ENCODE peak calls at places on chromosomes 2 and 18, in six cellular contexts. One of them, this sample, is unnamed.

GRCh38 chr18:58051765-58052460 is 7.9 kb downstream of the NEDD4L start:
- DNase-seq in fibroblast of lung: peak
- DNase-seq in GM12878: no peak
- DNase-seq in lower lobe of right lung: no peak
- DNase-seq in cardiac muscle cell: no peak
- DNase-seq in A549: no peak
- DNase-seq in this sample: peak

GRCh38 chr2:45910473-45911060 is 259.1 kb downstream of the PRKCE start:
- DNase-seq in lower lobe of right lung: no peak
- DNase-seq in GM12878: no peak
- DNase-seq in fibroblast of lung: no peak
- DNase-seq in A549: no peak
- DNase-seq in cardiac muscle cell: no peak
- DNase-seq in this sample: no peak

GRCh38 chr2:36468463-36469266 is 113.1 kb downstream of the CRIM1 start:
- DNase-seq in lower lobe of right lung: no peak
- DNase-seq in A549: no peak
- DNase-seq in cardiac muscle cell: no peak
- DNase-seq in fibroblast of lung: peak
- DNase-seq in GM12878: no peak
- DNase-seq in this sample: no peak

GRCh38 chr18:63947051-63947790 is 1.9 kb upstream of the HMSD start:
- DNase-seq in fibroblast of lung: no peak
- DNase-seq in cardiac muscle cell: no peak
- DNase-seq in lower lobe of right lung: no peak
- DNase-seq in GM12878: no peak
- DNase-seq in A549: no peak
- DNase-seq in this sample: no peak

GRCh38 chr18:2914185-2914584 is 67.4 kb downstream of the EMILIN2 start:
- DNase-seq in GM12878: no peak
- DNase-seq in A549: no peak
- DNase-seq in fibroblast of lung: no peak
- DNase-seq in lower lobe of right lung: no peak
- DNase-seq in cardiac muscle cell: peak
- DNase-seq in this sample: no peak

GRCh38 chr2:37554157-37554515 is 117.3 kb downstream of the CDC42EP3 start:
- DNase-seq in A549: no peak
- DNase-seq in lower lobe of right lung: no peak
- DNase-seq in fibroblast of lung: no peak
- DNase-seq in cardiac muscle cell: no peak
- DNase-seq in GM12878: no peak
- DNase-seq in this sample: no peak

GRCh38 chr2:192197387-192197786 is 2.7 kb upstream of the TMEFF2 start:
- DNase-seq in fibroblast of lung: no peak
- DNase-seq in GM12878: no peak
- DNase-seq in lower lobe of right lung: no peak
- DNase-seq in cardiac muscle cell: no peak
- DNase-seq in A549: peak
- DNase-seq in this sample: no peak

GRCh38 chr2:37833420-37833819 is 91.7 kb upstream of the RMDN2 start:
- DNase-seq in fibroblast of lung: peak
- DNase-seq in lower lobe of right lung: no peak
- DNase-seq in A549: no peak
- DNase-seq in GM12878: no peak
- DNase-seq in cardiac muscle cell: no peak
- DNase-seq in this sample: no peak

GRCh38 chr2:233847248-233847898 is 7.0 kb downstream of the HJURP start:
- DNase-seq in lower lobe of right lung: no peak
- DNase-seq in GM12878: no peak
- DNase-seq in A549: peak
- DNase-seq in cardiac muscle cell: no peak
- DNase-seq in fibroblast of lung: no peak
- DNase-seq in this sample: no peak

GRCh38 chr2:100548771-100549170 is 14.0 kb upstream of the PDCL3 start:
- DNase-seq in lower lobe of right lung: no peak
- DNase-seq in cardiac muscle cell: no peak
- DNase-seq in fibroblast of lung: no peak
- DNase-seq in A549: no peak
- DNase-seq in GM12878: no peak
- DNase-seq in this sample: no peak

GRCh38 chr2:1855150-1855549 is 110.8 kb upstream of the PXDN start:
- DNase-seq in lower lobe of right lung: no peak
- DNase-seq in cardiac muscle cell: peak
- DNase-seq in fibroblast of lung: peak
- DNase-seq in GM12878: no peak
- DNase-seq in A549: no peak
- DNase-seq in this sample: no peak
- H3K4me3 ChIP-seq in lower lobe of right lung: no peak
- H3K4me3 ChIP-seq in cardiac muscle cell: peak
- H3K4me3 ChIP-seq in fibroblast of lung: peak
- H3K4me3 ChIP-seq in GM12878: no peak
- H3K4me3 ChIP-seq in A549: no peak
- H3K4me3 ChIP-seq in this sample: no peak

DNA sequence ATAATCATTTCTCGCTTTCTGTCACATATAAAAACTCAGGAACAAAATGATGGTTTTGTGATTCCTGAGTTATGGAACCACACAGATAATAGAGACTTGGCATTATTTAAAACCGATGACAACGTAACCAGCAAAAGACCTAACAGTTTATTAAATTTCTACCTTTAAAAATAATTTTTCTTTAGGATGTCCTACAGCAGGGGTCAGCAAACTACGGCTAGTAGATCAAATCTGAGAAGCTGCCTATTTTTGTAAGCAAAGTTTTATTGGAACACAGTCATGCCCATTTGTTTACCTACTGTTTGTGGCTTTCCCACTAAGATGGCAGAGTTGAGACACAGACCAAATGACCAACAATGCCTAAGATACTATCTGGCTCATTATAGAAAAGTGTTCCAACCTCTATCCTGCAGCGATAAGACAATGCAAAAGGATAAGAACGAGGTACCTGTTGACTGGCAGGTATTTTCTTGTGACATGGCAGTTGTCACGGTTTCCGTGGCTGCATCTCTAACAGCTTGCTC is 53.0 kb upstream of the ZFP36L2 start:
- DNase-seq in lower lobe of right lung: no peak
- DNase-seq in GM12878: no peak
- DNase-seq in cardiac muscle cell: no peak
- DNase-seq in fibroblast of lung: no peak
- DNase-seq in A549: no peak
- DNase-seq in this sample: no peak
- TF ChIP-seq CTCF in lower lobe of right lung: no peak
- TF ChIP-seq CTCF in GM12878: no peak
- TF ChIP-seq CTCF in cardiac muscle cell: no peak
- TF ChIP-seq CTCF in fibroblast of lung: no peak
- TF ChIP-seq CTCF in A549: peak
- TF ChIP-seq CTCF in this sample: no peak

DNA sequence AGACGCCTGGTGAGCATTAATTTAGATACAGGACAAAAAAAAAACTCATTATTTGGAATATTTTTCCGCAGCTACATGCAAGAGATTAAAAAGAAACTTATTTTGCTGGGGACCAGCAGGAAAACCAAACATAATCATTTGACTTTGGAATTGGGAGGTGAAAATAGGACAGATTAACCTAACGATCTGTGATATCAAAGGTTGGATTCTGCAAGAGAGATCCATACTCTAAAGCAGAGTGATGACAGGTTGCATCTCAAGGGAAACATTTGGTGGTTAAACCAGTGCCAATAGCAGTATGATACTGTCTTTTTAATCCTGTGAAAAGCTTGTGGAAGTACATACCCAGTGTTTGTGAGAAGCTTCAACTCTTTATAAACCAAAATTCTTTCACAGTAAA is 5.3 kb upstream of the IKZF2 start:
- DNase-seq in cardiac muscle cell: no peak
- DNase-seq in lower lobe of right lung: no peak
- DNase-seq in A549: no peak
- DNase-seq in GM12878: no peak
- DNase-seq in fibroblast of lung: no peak
- DNase-seq in this sample: no peak
- H3K4me3 ChIP-seq in cardiac muscle cell: no peak
- H3K4me3 ChIP-seq in lower lobe of right lung: no peak
- H3K4me3 ChIP-seq in A549: no peak
- H3K4me3 ChIP-seq in GM12878: no peak
- H3K4me3 ChIP-seq in fibroblast of lung: no peak
- H3K4me3 ChIP-seq in this sample: no peak

DNA sequence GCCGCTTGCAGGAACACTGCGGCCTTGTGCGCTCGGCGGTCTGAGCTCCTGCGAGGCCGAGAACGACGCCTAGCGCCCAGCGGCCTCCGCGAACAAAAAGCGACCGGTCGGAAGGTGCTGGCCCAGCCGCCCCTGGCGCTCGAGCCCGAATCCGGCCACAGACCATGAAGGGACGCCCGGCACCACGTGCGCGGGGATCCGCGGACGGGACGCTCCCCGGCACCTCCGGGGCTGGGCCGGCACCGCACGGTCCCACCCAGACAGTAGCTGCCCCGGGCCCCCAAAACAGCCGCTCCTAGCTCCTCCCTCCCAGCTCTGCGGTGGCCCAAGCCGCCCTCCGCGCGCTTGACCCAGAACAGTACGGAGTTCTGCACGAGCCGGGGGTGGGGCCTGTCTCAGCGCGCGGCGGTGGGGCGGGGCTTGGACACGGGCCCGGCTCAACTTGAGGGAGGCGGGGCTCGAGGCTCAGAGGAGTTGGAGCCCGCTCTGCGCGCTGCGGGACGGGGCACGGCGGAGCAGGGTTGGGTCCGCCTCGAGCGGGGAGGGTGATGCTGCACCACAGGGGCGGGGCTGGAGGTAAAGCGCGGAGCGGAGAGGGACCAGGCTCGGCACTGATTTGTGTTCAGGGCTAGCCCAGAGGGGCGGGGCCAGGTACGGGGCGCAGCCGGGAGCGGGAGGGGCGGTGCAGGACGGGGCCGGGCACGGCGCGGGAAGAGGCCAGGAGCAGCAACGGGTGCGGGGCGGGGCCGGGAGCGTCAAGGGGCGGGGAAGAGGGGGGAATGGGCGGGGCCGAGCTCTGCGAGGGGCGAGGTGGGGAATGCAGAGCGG is 538 bp upstream of the IMPA2 start:
- DNase-seq in fibroblast of lung: peak
- DNase-seq in cardiac muscle cell: peak
- DNase-seq in A549: peak
- DNase-seq in GM12878: peak
- DNase-seq in lower lobe of right lung: peak
- DNase-seq in this sample: peak
- TF ChIP-seq CTCF in fibroblast of lung: no peak
- TF ChIP-seq CTCF in cardiac muscle cell: no peak
- TF ChIP-seq CTCF in A549: no peak
- TF ChIP-seq CTCF in GM12878: peak
- TF ChIP-seq CTCF in lower lobe of right lung: peak
- TF ChIP-seq CTCF in this sample: peak

GRCh38 chr18:44782617-44783016 is 101.9 kb downstream of the SETBP1 start:
- DNase-seq in lower lobe of right lung: no peak
- DNase-seq in fibroblast of lung: no peak
- DNase-seq in cardiac muscle cell: no peak
- DNase-seq in GM12878: no peak
- DNase-seq in A549: no peak
- DNase-seq in this sample: no peak

GRCh38 chr18:44781890-44782289 is 101.2 kb downstream of the SETBP1 start:
- DNase-seq in fibroblast of lung: peak
- DNase-seq in cardiac muscle cell: peak
- DNase-seq in GM12878: no peak
- DNase-seq in lower lobe of right lung: no peak
- DNase-seq in A549: no peak
- DNase-seq in this sample: peak

GRCh38 chr18:44777429-44778192 is 96.9 kb downstream of the SETBP1 start:
- DNase-seq in lower lobe of right lung: no peak
- DNase-seq in GM12878: no peak
- DNase-seq in cardiac muscle cell: no peak
- DNase-seq in A549: no peak
- DNase-seq in fibroblast of lung: no peak
- DNase-seq in this sample: no peak

GRCh38 chr18:44779893-44780292 is 99.2 kb downstream of the SETBP1 start:
- DNase-seq in lower lobe of right lung: no peak
- DNase-seq in A549: no peak
- DNase-seq in fibroblast of lung: no peak
- DNase-seq in cardiac muscle cell: peak
- DNase-seq in GM12878: no peak
- DNase-seq in this sample: no peak

GRCh38 chr18:44778788-44779187 is 98.1 kb downstream of the SETBP1 start:
- DNase-seq in GM12878: no peak
- DNase-seq in cardiac muscle cell: no peak
- DNase-seq in fibroblast of lung: peak
- DNase-seq in A549: no peak
- DNase-seq in lower lobe of right lung: no peak
- DNase-seq in this sample: no peak
- H3K4me3 ChIP-seq in GM12878: no peak
- H3K4me3 ChIP-seq in cardiac muscle cell: no peak
- H3K4me3 ChIP-seq in fibroblast of lung: no peak
- H3K4me3 ChIP-seq in A549: no peak
- H3K4me3 ChIP-seq in lower lobe of right lung: no peak
- H3K4me3 ChIP-seq in this sample: no peak

GRCh38 chr2:239952665-239953417 is 72.3 kb downstream of the NDUFA10 start:
- DNase-seq in cardiac muscle cell: no peak
- DNase-seq in A549: no peak
- DNase-seq in lower lobe of right lung: peak
- DNase-seq in GM12878: no peak
- DNase-seq in fibroblast of lung: no peak
- DNase-seq in this sample: no peak
- TF ChIP-seq CTCF in cardiac muscle cell: no peak
- TF ChIP-seq CTCF in A549: no peak
- TF ChIP-seq CTCF in lower lobe of right lung: no peak
- TF ChIP-seq CTCF in GM12878: no peak
- TF ChIP-seq CTCF in fibroblast of lung: no peak
- TF ChIP-seq CTCF in this sample: no peak

DNA sequence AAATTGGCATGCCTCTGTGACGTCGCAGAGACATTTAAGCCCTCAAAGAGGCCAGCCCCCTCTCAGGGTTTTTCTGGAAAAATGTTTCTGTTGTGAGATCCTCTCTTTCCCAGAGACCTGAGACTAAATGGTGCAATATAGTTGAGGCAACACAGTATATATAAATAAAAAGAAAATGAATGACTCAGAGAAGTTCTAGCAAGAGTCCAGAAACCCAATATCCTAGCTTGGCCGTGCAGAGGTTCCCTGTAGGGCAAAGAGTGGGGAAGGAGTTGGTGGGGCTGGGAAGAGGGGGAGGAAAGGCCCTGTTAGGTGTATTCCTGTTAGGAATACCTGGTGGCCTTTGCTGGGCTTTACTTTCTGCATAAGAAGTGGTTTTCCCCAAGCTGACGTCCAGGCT is 121.7 kb upstream of the LGALSL start:
- DNase-seq in fibroblast of lung: no peak
- DNase-seq in GM12878: no peak
- DNase-seq in A549: no peak
- DNase-seq in cardiac muscle cell: no peak
- DNase-seq in lower lobe of right lung: no peak
- DNase-seq in this sample: no peak
- H3K4me3 ChIP-seq in fibroblast of lung: no peak
- H3K4me3 ChIP-seq in GM12878: no peak
- H3K4me3 ChIP-seq in A549: no peak
- H3K4me3 ChIP-seq in cardiac muscle cell: no peak
- H3K4me3 ChIP-seq in lower lobe of right lung: no peak
- H3K4me3 ChIP-seq in this sample: no peak

DNA sequence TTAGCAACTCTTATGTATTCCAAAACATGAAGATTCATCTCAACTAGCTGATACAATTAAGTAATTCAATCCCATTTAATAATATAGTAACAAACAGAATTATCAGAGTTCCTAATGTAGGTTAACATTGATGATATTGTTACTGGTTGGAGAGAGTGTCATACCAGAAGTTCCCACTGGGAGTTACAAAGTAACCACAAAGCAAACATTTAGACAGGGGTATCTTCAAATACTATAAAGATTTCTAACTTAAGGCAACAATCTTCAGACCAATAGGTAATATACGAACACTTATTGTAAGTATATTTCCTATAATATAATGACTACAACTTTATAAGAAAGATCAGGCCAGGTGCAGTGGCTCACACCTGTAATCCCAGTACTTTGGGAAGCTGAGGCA is 1372.9 kb upstream of the PIK3C3 start:
- DNase-seq in fibroblast of lung: no peak
- DNase-seq in cardiac muscle cell: no peak
- DNase-seq in A549: no peak
- DNase-seq in GM12878: no peak
- DNase-seq in lower lobe of right lung: no peak
- DNase-seq in this sample: no peak
- TF ChIP-seq CTCF in fibroblast of lung: no peak
- TF ChIP-seq CTCF in cardiac muscle cell: no peak
- TF ChIP-seq CTCF in A549: no peak
- TF ChIP-seq CTCF in GM12878: no peak
- TF ChIP-seq CTCF in lower lobe of right lung: no peak
- TF ChIP-seq CTCF in this sample: no peak

This sample was measured in AG10803.